ENCODE peak calls at places on chromosomes 11 and 22, in nine cellular contexts. X is T-cell; U is AG20443; H is activated T-cell treated with anti-CD3 and anti-CD28 coated beads, Interleukin-2, amount 50 U/mL, for 48 hours; F is DMS153; T is stimulated activated CD8-positive, alpha-beta memory T cell treated with anti-CD3 and anti-CD28 coated beads, Interleukin-7, amount 100 ng/mL, for 48 hours; V is fibroblast of mammary gland; G is Calu3; Z is GM20000. Y is an unnamed sample.

GRCh38 chr11:95128602-95129001 is 39.0 kb downstream of the ENDOD1 start:
- DNase-seq in X (no peak), U (no peak), H (no peak), F (no peak), T (no peak), V (no peak), G (no peak), Z (no peak), Y (no peak)

GRCh38 chr11:76056881-76057280 is 149.4 kb downstream of the WNT11 start:
- DNase-seq in X (no peak), U (no peak), H (no peak), F (no peak), T (no peak), V (no peak), G (no peak), Z (no peak), Y (no peak)

GRCh38 chr11:36212507-36212906 is 76.7 kb downstream of the COMMD9 start:
- DNase-seq in X (no peak), U (no peak), H (no peak), F (no peak), T (no peak), V (no peak), G (no peak), Z (no peak), Y (no peak)

GRCh38 chr11:131248588-131248987 is 121.8 kb upstream of the NTM start:
- DNase-seq in X (no peak), U (no peak), H (no peak), F (no peak), T (no peak), V (peak; percentile 40), G (no peak), Z (no peak), Y (no peak)

GRCh38 chr11:7422544-7423331 is 62.6 kb upstream of the OLFML1 start:
- DNase-seq in X (no peak), U (no peak), H (no peak), F (no peak), T (no peak), V (no peak), G (no peak), Z (peak; percentile 17), Y (no peak)

GRCh38 chr11:33317662-33318061 is 60.5 kb downstream of the HIPK3 start:
- DNase-seq in X (no peak), U (no peak), H (no peak), F (no peak), T (no peak), V (peak; percentile 74), G (no peak), Z (no peak), Y (no peak)

GRCh38 chr11:68441466-68442230 is 18.9 kb upstream of the PPP6R3 start:
- DNase-seq in X (no peak), U (no peak), H (no peak), F (peak; percentile 61), T (no peak), V (peak; percentile 77), G (no peak), Z (peak; percentile 29), Y (no peak)

GRCh38 chr22:31748490-31748889 is 1.4 kb downstream of the PRR14L start:
- DNase-seq in X (no peak), U (no peak), H (no peak), F (no peak), T (no peak), V (peak; percentile 28), G (no peak), Z (no peak), Y (no peak)

GRCh38 chr11:129317564-129317963 is 58.1 kb upstream of the BARX2 start:
- DNase-seq in X (no peak), U (no peak), H (no peak), F (peak; percentile 81), T (no peak), V (no peak), G (peak; percentile 32), Z (no peak), Y (no peak)

GRCh38 chr11:96990934-96991333 is 601.1 kb downstream of the JRKL start:
- DNase-seq in X (no peak), U (no peak), H (no peak), F (no peak), T (no peak), V (no peak), G (no peak), Z (no peak), Y (no peak)

GRCh38 chr11:100434821-100435641 is 252.1 kb upstream of the ARHGAP42 start:
- DNase-seq in X (no peak), U (no peak), H (no peak), F (peak; percentile 5), T (no peak), V (no peak), G (no peak), Z (no peak), Y (no peak)

GRCh38 chr11:2257023-2257700 is 13.2 kb downstream of the ASCL2 start:
- DNase-seq in X (no peak), U (peak; percentile 7), H (no peak), F (no peak), T (no peak), V (no peak), G (peak; percentile 43), Z (no peak), Y (no peak)

GRCh38 chr11:7858001-7858400 is 61.3 kb upstream of the OR5P2 start:
- DNase-seq in X (no peak), U (no peak), H (no peak), F (no peak), T (no peak), V (no peak), G (no peak), Z (no peak), Y (no peak)

GRCh38 chr11:12377824-12378593 is 638 bp downstream of the PARVA start:
- DNase-seq in X (no peak), U (peak; percentile 89), H (no peak), F (no peak), T (no peak), V (peak; percentile 73), G (peak; percentile 82), Z (no peak), Y (no peak)

GRCh38 chr11:71372693-71373657 is 75.2 kb downstream of the DHCR7 start:
- DNase-seq in X (no peak), U (peak; percentile 65), H (no peak), F (no peak), T (no peak), V (peak; percentile 51), G (peak; percentile 19), Z (no peak), Y (peak; percentile 62)

GRCh38 chr11:73185680-73186293 is 32.3 kb upstream of the P2RY2 start:
- DNase-seq in X (no peak), U (peak; percentile 93), H (no peak), F (no peak), T (no peak), V (peak; percentile 69), G (no peak), Z (no peak), Y (no peak)

GRCh38 chr11:64619811-64620285 is 28.8 kb downstream of the SLC22A12 start:
- DNase-seq in X (no peak), U (peak; percentile 35), H (no peak), F (no peak), T (peak; percentile 8), V (peak; percentile 73), G (no peak), Z (no peak), Y (no peak)

GRCh38 chr22:31853736-31854500 is 90.4 kb upstream of the YWHAH start:
- DNase-seq in X (no peak), U (no peak), H (no peak), F (no peak), T (no peak), V (peak; percentile 25), G (no peak), Z (no peak), Y (no peak)

GRCh38 chr11:58192229-58192628 is 3.4 kb downstream of the OR9Q2 start:
- DNase-seq in X (no peak), U (no peak), H (no peak), F (no peak), T (no peak), V (no peak), G (no peak), Z (no peak), Y (no peak)

GRCh38 chr11:93113824-93114223 is 84.0 kb downstream of the SLC36A4 start:
- DNase-seq in X (no peak), U (no peak), H (no peak), F (no peak), T (no peak), V (no peak), G (no peak), Z (no peak), Y (no peak)

GRCh38 chr11:70650075-70650909 is 252.0 kb downstream of the CTTN start:
- DNase-seq in X (no peak), U (peak; percentile 89), H (peak; percentile 46), F (no peak), T (peak; percentile 5), V (peak; percentile 60), G (peak; percentile 76), Z (peak; percentile 74), Y (no peak)

GRCh38 chr11:110907629-110908028 is 195.4 kb upstream of the ARHGAP20 start:
- DNase-seq in X (no peak), U (peak; percentile 14), H (no peak), F (peak; percentile 53), T (no peak), V (peak; percentile 98), G (peak; percentile 41), Z (no peak), Y (no peak)

GRCh38 chr11:27444801-27445215 is 27.8 kb downstream of the LGR4 start:
- DNase-seq in X (no peak), U (no peak), H (no peak), F (peak; percentile 93), T (no peak), V (no peak), G (no peak), Z (no peak), Y (no peak)